ENCODE peak calls at places on chromosomes 16 and 17, in eight cellular contexts. H is transverse colon; R is left ventricle myocardium inferior; V is A549; A is lower lobe of right lung; L is CD8-positive, alpha-beta T cell; Q is psoas muscle; O is body of pancreas. Y is an unnamed sample.

GRCh38 chr16:28321700-28322411 is 29.5 kb downstream of the SBK1 start:
- DNase-seq in H (peak; percentile 35), R (no peak), V (peak; percentile 60), A (no peak), L (peak; percentile 61), Q (no peak), O (peak; percentile 40), Y (no peak)

GRCh38 chr16:80580109-80580832 is 39.5 kb downstream of the DYNLRB2 start:
- DNase-seq in H (no peak), R (no peak), V (no peak), A (no peak), L (peak; percentile 75), Q (no peak), O (no peak), Y (no peak)

GRCh38 chr17:34198519-34198918 is 56.6 kb upstream of the CCL2 start:
- DNase-seq in H (no peak), R (no peak), V (no peak), A (no peak), L (no peak), Q (no peak), O (no peak), Y (no peak)

GRCh38 chr16:69926241-69926640 is 24.9 kb upstream of the CLEC18A start:
- DNase-seq in H (no peak), R (no peak), V (no peak), A (no peak), L (no peak), Q (no peak), O (no peak), Y (no peak)

GRCh38 chr17:18961634-18962493 is 9.9 kb downstream of the SLC5A10 start:
- DNase-seq in H (no peak), R (no peak), V (peak; percentile 66), A (no peak), L (no peak), Q (peak; percentile 23), O (no peak), Y (no peak)

GRCh38 chr17:31660684-31661083 is 198.4 kb downstream of the COPRS start:
- DNase-seq in H (no peak), R (no peak), V (no peak), A (no peak), L (no peak), Q (no peak), O (no peak), Y (no peak)

GRCh38 chr16:10298416-10298815 is 87.4 kb upstream of the ATF7IP2 start:
- DNase-seq in H (no peak), R (no peak), V (no peak), A (no peak), L (no peak), Q (no peak), O (no peak), Y (no peak)

GRCh38 chr17:45968732-45969131 is 30.3 kb upstream of the STH start:
- DNase-seq in H (no peak), R (no peak), V (no peak), A (no peak), L (no peak), Q (no peak), O (no peak), Y (no peak)

DNA sequence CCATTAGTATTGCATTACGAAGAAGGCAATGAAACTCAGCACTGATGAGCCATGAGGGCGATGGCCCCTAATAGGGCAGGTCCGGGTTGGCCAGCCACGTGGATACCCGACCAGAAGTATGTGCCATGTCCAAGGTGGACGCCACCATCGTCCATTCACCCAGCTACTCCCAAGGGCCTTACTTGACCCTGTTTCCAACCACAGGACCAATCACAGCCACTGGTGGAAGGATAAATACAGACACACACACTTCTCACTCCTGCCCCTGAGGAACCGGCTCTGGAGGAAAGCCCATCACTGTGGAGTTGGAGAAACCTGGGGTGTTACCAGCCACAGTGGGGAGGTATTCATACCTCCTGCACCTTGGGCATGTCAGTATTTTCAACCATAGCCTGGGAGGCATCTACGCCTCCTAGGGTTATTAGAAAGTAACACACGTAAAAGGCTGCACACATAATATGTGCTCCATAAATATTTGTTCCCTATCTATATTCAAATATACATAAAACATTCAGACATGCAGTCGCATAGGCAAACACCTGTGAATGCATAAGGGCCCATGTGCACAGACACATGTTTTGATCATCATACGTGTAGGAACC is 5.4 kb upstream of the ITGA3 start:
- DNase-seq in H (no peak), R (no peak), V (no peak), A (no peak), L (no peak), Q (peak; percentile 40), O (no peak), Y (no peak)
- TF ChIP-seq CTCF in H (no peak), R (no peak), V (peak; percentile 20), A (no peak), L (no peak), Q (no peak), O (no peak), Y (no peak)

GRCh38 chr16:4375717-4376116 is 4.1 kb downstream of the VASN start:
- DNase-seq in H (no peak), R (no peak), V (no peak), A (no peak), L (no peak), Q (peak; percentile 48), O (no peak), Y (peak; percentile 54)

GRCh38 chr16:4377573-4378146 is 6.0 kb downstream of the VASN start:
- DNase-seq in H (no peak), R (no peak), V (no peak), A (no peak), L (no peak), Q (no peak), O (no peak), Y (no peak)

GRCh38 chr16:4376820-4377572 is 5.3 kb downstream of the VASN start:
- DNase-seq in H (no peak), R (no peak), V (no peak), A (no peak), L (no peak), Q (no peak), O (no peak), Y (no peak)

GRCh38 chr16:4378202-4378666 is 6.6 kb downstream of the VASN start:
- DNase-seq in H (no peak), R (peak; percentile 54), V (no peak), A (no peak), L (no peak), Q (peak; percentile 84), O (no peak), Y (no peak)

DNA sequence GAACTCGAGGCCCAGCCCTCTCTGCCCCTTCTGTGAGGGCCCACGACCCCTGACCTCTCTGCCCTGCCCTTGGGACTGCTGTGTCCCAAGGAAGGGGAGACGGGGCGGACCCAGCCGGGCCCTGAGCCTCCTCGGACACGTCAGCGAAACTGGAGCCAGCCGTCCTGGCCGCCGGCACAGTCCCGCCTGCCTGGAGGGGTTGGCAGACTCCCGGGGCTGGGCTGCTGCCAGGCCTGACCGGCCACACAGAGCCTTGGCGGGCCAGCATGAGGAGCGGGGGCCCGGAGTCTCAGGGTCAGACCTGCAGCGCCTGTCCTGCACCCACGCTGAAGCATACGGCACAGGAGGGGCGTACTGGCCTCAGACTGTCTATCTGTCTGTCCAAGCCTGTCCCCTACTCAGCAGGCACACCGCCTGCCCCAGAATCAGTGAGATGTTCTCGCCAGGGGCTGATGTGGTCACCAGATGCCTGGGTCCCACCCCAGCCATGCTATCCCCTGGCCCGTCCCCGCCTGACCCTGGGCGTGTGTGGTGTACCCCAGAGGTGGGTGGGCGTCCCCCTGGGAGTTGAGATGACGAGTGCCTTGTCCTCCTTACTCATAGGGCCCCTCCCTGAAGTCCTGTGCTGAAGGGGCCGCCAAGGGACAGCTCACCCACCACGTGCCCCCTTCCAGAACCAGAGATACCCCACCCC is 4.6 kb downstream of the VASN start:
- DNase-seq in H (peak; percentile 76), R (peak; percentile 91), V (no peak), A (peak; percentile 92), L (no peak), Q (peak; percentile 98), O (peak; percentile 90), Y (peak; percentile 96)
- H3K4me3 ChIP-seq in H (no peak overlapping the region), R (peak overlapping the region; percentile 75), V (no peak overlapping the region), A (peak overlapping the region; percentile 24), L (no peak overlapping the region), Q (peak overlapping the region; percentile 42), O (no peak overlapping the region), Y (no peak overlapping the region)

DNA sequence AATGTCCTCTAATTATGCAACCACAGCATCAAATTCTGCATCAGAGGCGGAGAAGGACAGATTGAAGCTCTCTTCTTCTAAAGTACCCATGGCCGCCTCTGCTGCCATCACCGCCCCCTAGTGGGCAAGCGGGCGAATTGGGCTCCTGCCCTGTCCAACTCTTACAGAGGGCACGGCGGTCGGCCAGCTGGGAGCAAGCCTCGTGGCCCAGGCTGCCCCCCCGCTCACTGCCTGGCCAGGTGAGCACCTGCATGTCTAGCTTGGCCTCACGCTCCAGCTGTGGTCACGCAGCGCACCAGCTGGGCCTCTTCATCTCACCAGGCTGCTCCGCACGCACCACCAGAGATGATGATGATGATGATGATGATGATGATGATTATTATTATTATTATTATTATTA is 146.1 kb upstream of the TOM1L1 start:
- DNase-seq in H (no peak), R (no peak), V (no peak), A (no peak), L (no peak), Q (no peak), O (peak; percentile 13), Y (no peak)
- TF ChIP-seq CTCF in H (no peak), R (no peak), V (peak; percentile 19), A (no peak), L (no peak), Q (no peak), O (no peak), Y (no peak)

GRCh38 chr16:66409156-66409555 is 17.9 kb upstream of the BEAN1 start:
- DNase-seq in H (no peak), R (no peak), V (no peak), A (no peak), L (no peak), Q (no peak), O (no peak), Y (no peak)

GRCh38 chr16:66405057-66405783 is 21.9 kb upstream of the BEAN1 start:
- DNase-seq in H (no peak), R (no peak), V (no peak), A (no peak), L (no peak), Q (no peak), O (no peak), Y (no peak)

GRCh38 chr16:66406534-66407368 is 20.3 kb upstream of the BEAN1 start:
- DNase-seq in H (peak; percentile 87), R (peak; percentile 89), V (peak; percentile 92), A (peak; percentile 87), L (peak; percentile 97), Q (peak; percentile 91), O (peak; percentile 85), Y (peak; percentile 81)

GRCh38 chr16:66412182-66412581 is 14.9 kb upstream of the BEAN1 start:
- DNase-seq in H (no peak), R (no peak), V (no peak), A (no peak), L (no peak), Q (no peak), O (no peak), Y (no peak)

DNA sequence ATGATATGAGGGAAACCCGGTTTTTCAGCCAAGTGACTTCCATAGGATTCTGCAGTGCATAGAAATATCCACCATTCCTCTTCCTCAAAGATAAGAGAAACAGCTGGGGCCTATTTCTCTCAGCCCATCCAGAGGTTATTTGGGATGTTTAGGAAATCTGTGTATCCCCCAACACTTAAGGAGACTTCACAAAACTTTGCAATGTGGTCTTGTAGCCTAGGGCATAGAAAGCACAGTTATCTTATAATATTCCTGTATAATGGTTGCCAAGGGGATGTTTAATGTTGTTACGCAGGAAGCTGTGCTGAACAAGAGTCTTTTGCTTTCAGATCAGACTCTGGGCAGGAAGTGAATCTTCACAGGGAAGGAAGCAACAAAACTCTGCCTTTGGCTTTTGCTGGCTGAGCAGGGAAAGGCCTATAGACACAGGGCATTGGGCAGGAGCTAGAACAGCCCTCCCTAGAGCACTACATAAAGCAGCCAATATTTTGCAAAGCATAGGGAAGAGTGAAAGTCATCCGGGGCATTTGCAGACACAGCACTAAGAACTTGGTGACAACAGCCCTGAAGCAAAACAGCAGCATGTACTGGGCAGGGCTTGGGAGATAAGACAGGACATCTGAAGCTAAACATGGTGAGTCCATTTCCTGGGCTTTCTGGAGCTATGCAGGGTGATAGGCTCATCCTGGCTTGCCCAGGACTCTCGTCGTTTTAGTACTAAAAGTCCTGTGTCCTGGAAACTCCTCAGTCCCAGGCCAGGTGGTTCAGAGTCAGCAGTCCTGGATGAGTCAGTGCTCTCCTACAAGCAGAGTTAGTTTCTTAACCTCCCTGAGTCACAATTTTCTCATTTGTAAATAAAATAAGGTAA is 18.7 kb upstream of the BEAN1 start:
- DNase-seq in H (no peak), R (peak; percentile 42), V (peak; percentile 57), A (no peak), L (peak; percentile 61), Q (no peak), O (no peak), Y (no peak)
- H3K4me3 ChIP-seq in H (no peak overlapping the region), R (peak overlapping the region; percentile 10), V (no peak overlapping the region), A (peak overlapping the region; percentile 27), L (peak overlapping the region; percentile 44), Q (no peak overlapping the region), O (no peak overlapping the region), Y (no peak overlapping the region)

Y was measured in ovary.